ENCODE peak calls at places on chromosomes 7 and 10, in ten cellular contexts. D is colonic mucosa, U is astrocyte of the spinal cord, N is suprapubic skin, E is AG04450, J is breast epithelium, F is fibroblast of pulmonary artery, M is hepatocyte, P is heart left ventricle, B is brain microvascular endothelial cell. K is an unnamed sample.

GRCh38 chr10:6207658-6208057 is 4.9 kb downstream of the PFKFB3 start:
- DNase-seq in D (no peak), U (no peak), N (no peak), E (no peak), J (no peak), F (no peak), M (no peak), P (no peak), B (no peak), K (no peak)

GRCh38 chr10:50409965-50410811 is 158.9 kb upstream of the ASAH2 start:
- DNase-seq in D (no peak), U (peak; percentile 48), N (no peak), E (no peak), J (no peak), F (no peak), M (no peak), P (no peak), B (peak; percentile 16), K (no peak)

GRCh38 chr10:11386044-11386443 is 225.4 kb downstream of the USP6NL start:
- DNase-seq in D (no peak), U (no peak), N (no peak), E (no peak), J (no peak), F (no peak), M (no peak), P (no peak), B (no peak), K (no peak)

GRCh38 chr7:1526271-1526754 is 4.2 kb upstream of the MAFK start:
- DNase-seq in D (no peak), U (no peak), N (no peak), E (no peak), J (no peak), F (no peak), M (no peak), P (no peak), B (no peak), K (no peak)

GRCh38 chr7:157481389-157481788 is 144.6 kb downstream of the DNAJB6 start:
- DNase-seq in D (no peak), U (no peak), N (no peak), E (no peak), J (no peak), F (no peak), M (no peak), P (no peak), B (no peak), K (no peak)

GRCh38 chr10:84908491-84908890 is 580.1 kb downstream of the CCSER2 start:
- DNase-seq in D (no peak), U (no peak), N (no peak), E (no peak), J (no peak), F (no peak), M (peak; percentile 13), P (no peak), B (no peak), K (no peak)

GRCh38 chr7:155942226-155942950 is 130.1 kb upstream of the SHH start:
- DNase-seq in D (no peak), U (no peak), N (no peak), E (no peak), J (no peak), F (no peak), M (no peak), P (no peak), B (no peak), K (no peak)

GRCh38 chr7:32479574-32480200 is 10.5 kb downstream of the LSM5 start:
- DNase-seq in D (peak; percentile 26), U (peak; percentile 64), N (no peak), E (peak; percentile 43), J (no peak), F (peak; percentile 82), M (peak; percentile 63), P (no peak), B (peak; percentile 56), K (no peak)

GRCh38 chr7:584122-584465 is 64.4 kb upstream of the PDGFA start:
- DNase-seq in D (peak; percentile 37), U (no peak), N (no peak), E (no peak), J (no peak), F (no peak), M (no peak), P (no peak), B (no peak), K (no peak)

GRCh38 chr10:60384708-60385398 is 4.8 kb downstream of the ANK3 start:
- DNase-seq in D (no peak), U (peak; percentile 95), N (no peak), E (peak; percentile 94), J (peak; percentile 41), F (peak; percentile 98), M (no peak), P (no peak), B (peak; percentile 90), K (peak; percentile 99)

GRCh38 chr10:101241840-101242707 is 12.8 kb upstream of the LBX1 start:
- DNase-seq in D (no peak), U (no peak), N (no peak), E (no peak), J (no peak), F (no peak), M (no peak), P (no peak), B (no peak), K (no peak)

GRCh38 chr10:50552308-50552707 is 71.4 kb downstream of the SGMS1 start:
- DNase-seq in D (no peak), U (peak; percentile 48), N (no peak), E (peak; percentile 94), J (no peak), F (peak; percentile 89), M (no peak), P (no peak), B (no peak), K (no peak)

GRCh38 chr10:8416192-8416701 is 361.8 kb downstream of the GATA3 start:
- DNase-seq in D (no peak), U (no peak), N (no peak), E (no peak), J (no peak), F (no peak), M (no peak), P (no peak), B (no peak), K (no peak)

GRCh38 chr7:158067219-158067930 is 520.2 kb downstream of the PTPRN2 start:
- DNase-seq in D (no peak), U (no peak), N (no peak), E (no peak), J (no peak), F (no peak), M (no peak), P (no peak), B (no peak), K (no peak)

GRCh38 chr7:1667566-1668485 is 2.3 kb upstream of the ELFN1 start:
- DNase-seq in D (no peak), U (no peak), N (peak; percentile 53), E (no peak), J (no peak), F (no peak), M (peak; percentile 46), P (no peak), B (no peak), K (no peak)

GRCh38 chr10:6091630-6092029 is 2.8 kb downstream of the RBM17 start:
- DNase-seq in D (no peak), U (no peak), N (no peak), E (no peak), J (no peak), F (peak; percentile 70), M (no peak), P (peak; percentile 43), B (no peak), K (peak; percentile 11)

GRCh38 chr7:101179780-101180755 is at the start of gene NAT16:
- DNase-seq in D (no peak), U (no peak), N (no peak), E (no peak), J (no peak), F (no peak), M (no peak), P (no peak), B (no peak), K (no peak)

GRCh38 chr7:82384051-82384464 is 59.5 kb downstream of the CACNA2D1 start:
- DNase-seq in D (no peak), U (no peak), N (no peak), E (no peak), J (no peak), F (no peak), M (no peak), P (no peak), B (no peak), K (no peak)
- H3K4me3 ChIP-seq in D (no peak overlapping the region), U (no peak overlapping the region), N (no peak overlapping the region), E (no peak overlapping the region), J (no peak overlapping the region), F (no peak overlapping the region), M (no peak overlapping the region), P (no peak overlapping the region), B (no peak overlapping the region), K (no peak overlapping the region)

GRCh38 chr10:46048152-46048551 is 2.1 kb upstream of the MSMB start:
- DNase-seq in D (no peak), U (no peak), N (no peak), E (no peak), J (no peak), F (no peak), M (no peak), P (no peak), B (no peak), K (no peak)
- TF ChIP-seq CTCF in D (no peak), U (no peak), N (no peak), E (no peak), J (no peak), F (no peak), M (no peak), P (no peak), B (no peak), K (no peak)

DNA sequence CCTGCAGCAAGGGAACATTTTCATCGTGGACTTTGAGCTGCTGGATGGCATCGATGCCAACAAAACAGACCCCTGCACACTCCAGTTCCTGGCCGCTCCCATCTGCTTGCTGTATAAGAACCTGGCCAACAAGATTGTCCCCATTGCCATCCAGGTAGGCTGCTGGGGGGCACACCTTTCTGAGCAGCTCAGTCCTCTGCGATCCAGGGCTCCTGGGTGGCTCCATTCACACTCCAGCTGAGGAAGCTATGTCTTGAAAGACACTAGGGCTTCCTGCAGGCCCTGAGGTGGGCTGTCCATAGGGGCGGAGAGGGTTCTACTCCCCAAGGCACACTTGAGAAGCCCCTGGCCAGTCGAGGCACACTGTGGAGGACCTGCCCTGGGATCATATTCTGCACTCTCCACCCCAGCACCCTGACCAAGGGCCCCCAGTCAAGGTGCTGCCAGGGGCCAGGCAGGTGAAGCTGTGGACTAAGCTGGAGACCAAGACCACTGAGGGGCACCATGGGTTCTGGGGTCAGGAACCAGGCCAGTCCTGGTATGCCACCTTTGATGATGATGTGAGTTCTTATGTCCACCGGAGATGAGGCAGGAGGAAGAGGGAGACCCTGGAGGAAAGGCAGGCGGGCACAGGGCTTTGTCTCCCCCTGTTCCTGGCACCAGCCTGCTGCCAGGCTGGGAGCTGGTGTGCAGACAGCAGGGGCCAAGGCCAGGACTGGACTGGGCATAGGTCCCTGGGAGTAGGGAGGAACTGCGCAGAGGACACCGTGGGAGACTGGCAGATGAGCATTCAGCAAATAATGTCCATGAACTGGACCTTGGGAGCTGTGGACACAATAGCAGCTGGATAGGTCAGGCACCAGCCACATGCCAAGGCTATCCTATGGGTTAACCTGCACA is 54.8 kb downstream of the ALOX5 start:
- DNase-seq in D (no peak), U (no peak), N (no peak), E (no peak), J (no peak), F (no peak), M (no peak), P (no peak), B (no peak), K (no peak)
- H3K4me3 ChIP-seq in D (no peak overlapping the region), U (no peak overlapping the region), N (no peak overlapping the region), E (no peak overlapping the region), J (no peak overlapping the region), F (no peak overlapping the region), M (no peak overlapping the region), P (no peak overlapping the region), B (no peak overlapping the region), K (no peak overlapping the region)

GRCh38 chr10:2817923-2818322 is 249.4 kb upstream of the PFKP start:
- DNase-seq in D (no peak), U (no peak), N (no peak), E (no peak), J (no peak), F (no peak), M (no peak), P (no peak), B (no peak), K (no peak)
- TF ChIP-seq CTCF in D (no peak), U (no peak), N (no peak), E (no peak), J (no peak), F (no peak), M (no peak), P (no peak), B (no peak), K (no peak)

K was measured in astrocyte of the cerebellum.